ENCODE peak calls at places on chromosomes 12 and 14, in nine cellular contexts. One of them, this sample, is unnamed.
A peak's percentile ranks its signal among the peaks of the same experiment; 100 is the strongest.

GRCh38 chr12:53999596-54000104 is 311 bp upstream of the HOXC9 start:
- DNase-seq in PC-9: no peak
- DNase-seq in pancreas: no peak
- DNase-seq in SHP77: no peak
- DNase-seq in mucosa of descending colon: peak; percentile 20
- DNase-seq in stimulated activated CD8-positive, alpha-beta memory T cell treated with anti-CD3 and anti-CD28 coated beads, Interleukin-15, amount 100 ng/mL, for 24 hours: no peak
- DNase-seq in left cardiac atrium: no peak
- DNase-seq in activated CD4-positive, alpha-beta T cell treated with anti-CD3 and anti-CD28 coated beads, Interleukin-2, amount 50 U/mL, for 1 hour: no peak
- DNase-seq in cardiac muscle cell: no peak
- DNase-seq in this sample: peak; percentile 67

GRCh38 chr14:89139404-89140247 is 277.4 kb downstream of the FOXN3 start:
- DNase-seq in PC-9: no peak
- DNase-seq in pancreas: no peak
- DNase-seq in SHP77: no peak
- DNase-seq in mucosa of descending colon: no peak
- DNase-seq in stimulated activated CD8-positive, alpha-beta memory T cell treated with anti-CD3 and anti-CD28 coated beads, Interleukin-15, amount 100 ng/mL, for 24 hours: no peak
- DNase-seq in left cardiac atrium: no peak
- DNase-seq in activated CD4-positive, alpha-beta T cell treated with anti-CD3 and anti-CD28 coated beads, Interleukin-2, amount 50 U/mL, for 1 hour: no peak
- DNase-seq in cardiac muscle cell: no peak
- DNase-seq in this sample: peak; percentile 74

GRCh38 chr12:52867636-52868035 is 18.8 kb upstream of the KRT78 start:
- DNase-seq in PC-9: no peak
- DNase-seq in pancreas: no peak
- DNase-seq in SHP77: no peak
- DNase-seq in mucosa of descending colon: peak; percentile 86
- DNase-seq in stimulated activated CD8-positive, alpha-beta memory T cell treated with anti-CD3 and anti-CD28 coated beads, Interleukin-15, amount 100 ng/mL, for 24 hours: no peak
- DNase-seq in left cardiac atrium: peak; percentile 83
- DNase-seq in activated CD4-positive, alpha-beta T cell treated with anti-CD3 and anti-CD28 coated beads, Interleukin-2, amount 50 U/mL, for 1 hour: peak; percentile 40
- DNase-seq in cardiac muscle cell: no peak
- DNase-seq in this sample: peak; percentile 79

GRCh38 chr14:94867931-94868597 is 98.2 kb upstream of the GSC start:
- DNase-seq in PC-9: no peak
- DNase-seq in pancreas: peak; percentile 39
- DNase-seq in SHP77: no peak
- DNase-seq in mucosa of descending colon: no peak
- DNase-seq in stimulated activated CD8-positive, alpha-beta memory T cell treated with anti-CD3 and anti-CD28 coated beads, Interleukin-15, amount 100 ng/mL, for 24 hours: no peak
- DNase-seq in left cardiac atrium: no peak
- DNase-seq in activated CD4-positive, alpha-beta T cell treated with anti-CD3 and anti-CD28 coated beads, Interleukin-2, amount 50 U/mL, for 1 hour: no peak
- DNase-seq in cardiac muscle cell: peak; percentile 4
- DNase-seq in this sample: no peak

GRCh38 chr12:6827982-6828670 is at the start of gene P3H3:
- DNase-seq in PC-9: no peak
- DNase-seq in pancreas: no peak
- DNase-seq in SHP77: no peak
- DNase-seq in mucosa of descending colon: no peak
- DNase-seq in stimulated activated CD8-positive, alpha-beta memory T cell treated with anti-CD3 and anti-CD28 coated beads, Interleukin-15, amount 100 ng/mL, for 24 hours: no peak
- DNase-seq in left cardiac atrium: peak; percentile 33
- DNase-seq in activated CD4-positive, alpha-beta T cell treated with anti-CD3 and anti-CD28 coated beads, Interleukin-2, amount 50 U/mL, for 1 hour: no peak
- DNase-seq in cardiac muscle cell: peak; percentile 63
- DNase-seq in this sample: peak; percentile 90

GRCh38 chr14:40685764-40686163 is 920.9 kb upstream of the LRFN5 start:
- DNase-seq in PC-9: no peak
- DNase-seq in pancreas: no peak
- DNase-seq in SHP77: no peak
- DNase-seq in mucosa of descending colon: no peak
- DNase-seq in stimulated activated CD8-positive, alpha-beta memory T cell treated with anti-CD3 and anti-CD28 coated beads, Interleukin-15, amount 100 ng/mL, for 24 hours: no peak
- DNase-seq in left cardiac atrium: no peak
- DNase-seq in activated CD4-positive, alpha-beta T cell treated with anti-CD3 and anti-CD28 coated beads, Interleukin-2, amount 50 U/mL, for 1 hour: no peak
- DNase-seq in cardiac muscle cell: no peak
- DNase-seq in this sample: no peak

GRCh38 chr12:120663741-120664140 is 23.2 kb upstream of the MLEC start:
- DNase-seq in PC-9: no peak
- DNase-seq in pancreas: no peak
- DNase-seq in SHP77: no peak
- DNase-seq in mucosa of descending colon: no peak
- DNase-seq in stimulated activated CD8-positive, alpha-beta memory T cell treated with anti-CD3 and anti-CD28 coated beads, Interleukin-15, amount 100 ng/mL, for 24 hours: no peak
- DNase-seq in left cardiac atrium: no peak
- DNase-seq in activated CD4-positive, alpha-beta T cell treated with anti-CD3 and anti-CD28 coated beads, Interleukin-2, amount 50 U/mL, for 1 hour: no peak
- DNase-seq in cardiac muscle cell: peak; percentile 13
- DNase-seq in this sample: no peak

GRCh38 chr12:39619316-39619659 is 315 bp downstream of the ABCD2 start:
- DNase-seq in PC-9: no peak
- DNase-seq in pancreas: no peak
- DNase-seq in SHP77: no peak
- DNase-seq in mucosa of descending colon: no peak
- DNase-seq in stimulated activated CD8-positive, alpha-beta memory T cell treated with anti-CD3 and anti-CD28 coated beads, Interleukin-15, amount 100 ng/mL, for 24 hours: no peak
- DNase-seq in left cardiac atrium: no peak
- DNase-seq in activated CD4-positive, alpha-beta T cell treated with anti-CD3 and anti-CD28 coated beads, Interleukin-2, amount 50 U/mL, for 1 hour: peak; percentile 9
- DNase-seq in cardiac muscle cell: peak; percentile 28
- DNase-seq in this sample: no peak

GRCh38 chr12:132413931-132414588 is 75.9 kb upstream of the FBRSL1 start:
- DNase-seq in PC-9: no peak
- DNase-seq in pancreas: no peak
- DNase-seq in SHP77: no peak
- DNase-seq in mucosa of descending colon: peak; percentile 45
- DNase-seq in stimulated activated CD8-positive, alpha-beta memory T cell treated with anti-CD3 and anti-CD28 coated beads, Interleukin-15, amount 100 ng/mL, for 24 hours: no peak
- DNase-seq in left cardiac atrium: no peak
- DNase-seq in activated CD4-positive, alpha-beta T cell treated with anti-CD3 and anti-CD28 coated beads, Interleukin-2, amount 50 U/mL, for 1 hour: no peak
- DNase-seq in cardiac muscle cell: no peak
- DNase-seq in this sample: peak; percentile 88

GRCh38 chr14:105690671-105691070 is 164.3 kb downstream of the TMEM121 start:
- DNase-seq in PC-9: no peak
- DNase-seq in pancreas: no peak
- DNase-seq in SHP77: no peak
- DNase-seq in mucosa of descending colon: no peak
- DNase-seq in stimulated activated CD8-positive, alpha-beta memory T cell treated with anti-CD3 and anti-CD28 coated beads, Interleukin-15, amount 100 ng/mL, for 24 hours: no peak
- DNase-seq in left cardiac atrium: no peak
- DNase-seq in activated CD4-positive, alpha-beta T cell treated with anti-CD3 and anti-CD28 coated beads, Interleukin-2, amount 50 U/mL, for 1 hour: no peak
- DNase-seq in cardiac muscle cell: no peak
- DNase-seq in this sample: peak; percentile 6

This sample was measured in endodermal cell.